ENCODE peak calls at places on chromosomes 16 and 17, in six cellular contexts. K is tibial artery, V is RWPE2, Y is pancreas, T is upper lobe of right lung, D is neural progenitor cell. G is an unnamed sample.
A peak's percentile ranks its signal among the peaks of the same experiment; 100 is the strongest.

GRCh38 chr17:66910651-66911285 is 53.7 kb upstream of the CACNG4 start:
- DNase-seq in K (no peak), V (peak; percentile 52), Y (no peak), T (peak; percentile 57), D (no peak), G (no peak)

GRCh38 chr16:79644977-79645667 is 44.6 kb upstream of the MAF start:
- DNase-seq in K (no peak), V (no peak), Y (no peak), T (no peak), D (no peak), G (no peak)

GRCh38 chr16:82715833-82716232 is 89.1 kb downstream of the CDH13 start:
- DNase-seq in K (no peak), V (no peak), Y (no peak), T (no peak), D (no peak), G (no peak)

GRCh38 chr17:17484451-17484899 is 7.7 kb downstream of the MED9 start:
- DNase-seq in K (no peak), V (no peak), Y (no peak), T (peak; percentile 21), D (no peak), G (no peak)

GRCh38 chr17:75505640-75506039 is 9.7 kb downstream of the CASKIN2 start:
- DNase-seq in K (no peak), V (no peak), Y (no peak), T (peak; percentile 57), D (no peak), G (no peak)

GRCh38 chr17:62760059-62760887 is 47.8 kb downstream of the MARCHF10 start:
- DNase-seq in K (no peak), V (no peak), Y (no peak), T (no peak), D (no peak), G (no peak)

GRCh38 chr17:50036455-50037320 is 19.2 kb upstream of the ITGA3 start:
- DNase-seq in K (peak; percentile 60), V (no peak), Y (no peak), T (peak; percentile 79), D (no peak), G (peak; percentile 64)

GRCh38 chr17:66840061-66840460 is 5.1 kb downstream of the CACNG5 start:
- DNase-seq in K (no peak), V (no peak), Y (no peak), T (no peak), D (no peak), G (no peak)

GRCh38 chr16:2846511-2847310 is 11.3 kb downstream of the PRSS22 start:
- DNase-seq in K (no peak), V (no peak), Y (no peak), T (no peak), D (no peak), G (no peak)

GRCh38 chr17:60039096-60039495 is 39.6 kb downstream of the HEATR6 start:
- DNase-seq in K (no peak), V (no peak), Y (no peak), T (no peak), D (no peak), G (no peak)

DNA sequence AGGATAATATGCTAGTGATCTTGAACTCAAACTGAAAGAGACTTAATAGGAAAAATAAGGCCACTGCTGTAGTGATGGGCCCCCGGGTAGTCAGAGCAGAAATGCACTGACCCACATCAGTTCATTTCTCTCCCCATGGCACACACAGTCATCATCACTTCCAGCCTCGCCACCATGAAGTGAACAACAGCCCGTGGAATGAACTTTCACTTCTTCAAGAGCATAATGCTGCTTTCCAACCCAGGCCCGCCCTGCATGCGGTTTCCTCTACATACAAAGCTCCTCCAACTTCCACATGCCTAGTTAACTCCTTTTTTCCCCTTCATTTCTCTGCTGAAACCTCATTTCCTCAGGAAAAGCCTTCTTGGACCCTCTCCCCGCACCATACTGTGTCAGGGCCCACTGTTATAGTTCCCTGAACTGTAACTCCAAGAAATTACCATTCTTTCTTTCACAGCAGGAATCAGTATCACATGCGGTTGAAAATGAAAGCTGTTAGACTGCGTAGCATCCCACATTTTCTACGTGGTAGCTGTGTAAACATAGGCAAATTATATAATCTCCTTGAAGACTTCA is 65.8 kb upstream of the SMIM36 start:
- DNase-seq in K (no peak), V (no peak), Y (no peak), T (no peak), D (no peak), G (no peak)
- H3K4me3 ChIP-seq in K (peak overlapping the region; percentile 12), V (no peak overlapping the region), Y (no peak overlapping the region), T (peak overlapping the region; percentile 38), D (no peak overlapping the region), G (peak overlapping the region; percentile 57)

GRCh38 chr16:85594621-85595298 is 18.4 kb upstream of the GSE1 start:
- DNase-seq in K (no peak), V (no peak), Y (no peak), T (no peak), D (no peak), G (no peak)

GRCh38 chr16:85593503-85594195 is 19.5 kb upstream of the GSE1 start:
- DNase-seq in K (no peak), V (no peak), Y (no peak), T (no peak), D (peak; percentile 78), G (no peak)

GRCh38 chr16:85595299-85595661 is 17.8 kb upstream of the GSE1 start:
- DNase-seq in K (no peak), V (no peak), Y (no peak), T (no peak), D (no peak), G (no peak)

GRCh38 chr16:85598141-85598540 is 15.0 kb upstream of the GSE1 start:
- DNase-seq in K (no peak), V (no peak), Y (no peak), T (no peak), D (no peak), G (no peak)

DNA sequence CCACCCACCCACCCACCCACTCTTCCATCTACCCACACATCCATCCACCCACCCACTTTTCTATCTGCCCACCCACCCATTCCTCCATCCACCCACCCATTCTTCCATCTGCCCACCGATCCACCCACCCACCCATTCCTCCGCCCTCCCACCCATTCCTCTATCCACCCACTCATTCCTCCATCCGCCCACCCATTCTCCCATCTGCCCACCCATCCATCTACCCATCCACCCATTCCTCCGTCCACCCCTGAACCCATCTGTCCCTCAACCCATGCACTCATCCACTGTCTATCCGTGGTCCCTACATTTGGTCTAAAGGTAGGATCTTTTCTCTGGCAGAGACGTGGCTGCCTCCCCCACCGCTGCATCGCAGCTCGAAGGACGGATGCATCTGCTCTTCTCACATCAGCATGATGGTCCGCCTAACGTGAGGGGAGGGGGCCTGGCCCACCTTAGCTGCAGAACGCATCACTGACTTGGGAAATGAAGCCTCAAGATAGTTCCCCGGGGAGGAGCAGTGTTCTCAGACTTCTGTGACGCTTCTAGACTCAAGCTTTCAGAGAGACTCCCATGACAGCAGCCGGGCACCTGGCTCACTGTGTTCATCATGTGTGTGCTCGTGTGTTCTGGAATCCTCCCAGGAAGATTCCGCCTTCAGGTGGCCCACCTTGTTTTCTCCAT is 17.2 kb upstream of the GSE1 start:
- DNase-seq in K (no peak), V (no peak), Y (no peak), T (no peak), D (no peak), G (no peak)
- TF ChIP-seq CTCF in K (no peak), V (no peak), Y (no peak), T (no peak), D (no peak), G (no peak)

DNA sequence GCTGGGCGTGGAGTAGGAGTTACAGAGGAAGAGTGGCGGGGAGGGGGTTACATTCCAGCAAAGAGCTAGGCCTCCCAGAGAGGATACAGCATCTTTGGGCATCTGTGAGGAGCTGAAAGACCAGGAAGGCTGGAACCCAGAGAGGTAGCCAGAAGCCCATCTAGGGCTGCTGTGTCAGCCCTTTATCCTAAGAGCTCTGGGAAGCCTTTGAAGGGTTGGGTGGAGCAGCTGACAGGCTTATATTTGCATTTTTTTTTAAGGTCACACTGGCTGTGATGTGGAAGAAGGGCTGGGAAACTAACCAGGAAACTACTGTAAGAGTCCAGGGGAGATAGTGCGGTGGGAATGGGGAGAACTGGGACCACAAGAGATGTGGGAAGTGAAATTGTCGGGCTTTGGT is 6.8 kb upstream of the CNOT1 start:
- DNase-seq in K (peak; percentile 13), V (no peak), Y (no peak), T (no peak), D (no peak), G (no peak)
- H3K4me3 ChIP-seq in K (no peak overlapping the region), V (no peak overlapping the region), Y (no peak overlapping the region), T (no peak overlapping the region), D (no peak overlapping the region), G (no peak overlapping the region)

DNA sequence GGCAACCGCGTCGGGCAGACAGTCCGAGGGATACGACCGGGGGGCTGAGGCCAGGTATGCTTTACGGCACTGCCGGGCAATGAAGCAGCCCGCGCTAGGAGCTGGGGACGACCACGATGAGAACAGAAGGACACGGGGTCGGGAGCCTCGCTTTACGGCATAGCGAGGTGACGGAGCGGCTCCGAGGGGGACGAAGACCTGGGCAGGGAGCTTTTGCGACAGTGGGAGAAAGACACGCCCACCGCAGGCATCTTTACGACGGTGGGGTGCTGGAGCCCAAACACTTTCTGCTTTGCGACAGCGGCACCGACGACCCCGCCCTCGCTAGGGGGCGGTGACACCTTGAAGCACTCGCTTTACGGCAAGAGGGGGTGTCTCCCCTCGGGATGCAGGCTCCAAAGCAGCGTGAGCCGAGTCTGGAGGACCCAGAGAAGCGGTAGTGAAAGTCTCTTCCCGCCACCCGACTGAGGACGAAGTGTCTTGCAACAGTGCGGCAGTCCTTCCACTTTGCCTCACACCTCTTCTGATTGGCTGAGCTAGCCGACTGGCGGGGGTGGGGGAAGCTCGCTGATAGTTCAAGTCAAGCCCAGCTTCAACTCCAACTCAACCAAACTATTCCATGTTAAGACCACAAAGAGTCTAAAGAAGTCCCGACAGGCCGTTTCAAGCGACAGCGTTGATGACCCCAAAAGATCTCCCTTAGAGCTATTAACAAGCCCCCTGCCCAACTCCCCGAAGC is 394 bp upstream of the NEURL4 start:
- DNase-seq in K (peak; percentile 99), V (peak; percentile 98), Y (peak; percentile 98), T (peak; percentile 99), D (peak; percentile 99), G (peak; percentile 99)
- TF ChIP-seq CTCF in K (no peak), V (no peak), Y (no peak), T (no peak), D (peak; percentile 16), G (no peak)

DNA sequence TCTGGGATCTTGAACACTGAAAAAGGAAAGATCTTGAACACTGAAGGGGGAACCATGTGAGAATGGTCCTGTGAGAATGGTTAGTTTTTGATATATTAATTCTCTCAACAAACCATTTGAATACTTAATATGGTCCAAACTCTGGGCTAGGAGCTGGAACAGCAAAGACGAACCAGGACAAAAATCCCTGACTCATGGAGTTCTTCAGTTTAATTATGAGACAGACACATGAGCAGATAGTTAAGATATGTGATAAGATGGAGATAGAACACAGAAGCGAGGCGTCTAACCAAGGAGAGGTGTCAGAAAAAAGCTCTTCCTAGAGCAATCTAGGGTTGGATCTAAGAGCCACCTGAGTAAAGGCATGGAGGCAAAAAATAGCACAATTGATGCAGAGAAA is 1.6 kb downstream of the CKLF start:
- DNase-seq in K (no peak), V (no peak), Y (no peak), T (no peak), D (no peak), G (no peak)
- H3K4me3 ChIP-seq in K (no peak overlapping the region), V (no peak overlapping the region), Y (no peak overlapping the region), T (peak overlapping the region; percentile 72), D (no peak overlapping the region), G (peak overlapping the region; percentile 89)

DNA sequence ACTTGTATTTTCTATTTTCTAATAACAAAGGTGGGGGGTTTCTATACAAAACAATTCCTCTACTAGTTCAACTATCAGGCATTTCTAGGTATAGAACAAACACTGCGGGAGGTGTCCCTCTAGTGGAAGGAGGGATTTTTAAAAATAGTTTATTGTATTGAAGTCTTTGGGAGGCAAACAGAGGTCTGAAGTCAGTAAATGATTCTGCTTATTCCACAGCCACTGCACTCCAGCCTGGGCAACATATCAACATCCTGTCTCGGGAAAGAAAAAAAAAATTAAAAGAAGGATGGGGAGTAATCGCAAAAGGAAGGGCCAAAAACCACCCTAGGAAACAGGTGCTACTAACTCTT is 648 bp upstream of the ERCC4 start:
- DNase-seq in K (no peak), V (no peak), Y (no peak), T (no peak), D (peak; percentile 42), G (no peak)
- TF ChIP-seq CTCF in K (no peak), V (no peak), Y (no peak), T (no peak), D (no peak), G (no peak)